ENCODE peak calls at places on chromosomes 4 and X, in six cellular contexts. Z is endodermal cell, T is H7, I is AG04450, A is aorta, N is body of pancreas. S is an unnamed sample. For H3K27me3, the result is how much of the 10 kb centered on the place peaks cover.

GRCh38 chr4:167101035-167101434 is 133.3 kb downstream of the SPOCK3 start:
- DNase-seq in N (no peak), I (no peak), Z (no peak), T (no peak), A (no peak), S (no peak)

GRCh38 chr4:149065753-149066152 is 623.5 kb upstream of the NR3C2 start:
- DNase-seq in Z (peak), I (no peak), N (no peak), A (no peak), T (no peak), S (no peak)

GRCh38 chrX:49184294-49185061 is 1.7 kb downstream of the PRICKLE3 start:
- DNase-seq in I (no peak), N (peak), T (peak), A (peak), Z (peak), S (peak)

GRCh38 chr4:61837395-61837794 is 637.3 kb downstream of the ADGRL3 start:
- DNase-seq in A (no peak), Z (no peak), I (no peak), N (no peak), T (no peak), S (no peak)

GRCh38 chr4:25484243-25484721 is 107.2 kb downstream of the ANAPC4 start:
- DNase-seq in I (no peak), A (no peak), T (no peak), N (no peak), Z (no peak), S (no peak)

GRCh38 chr4:76611611-76612010 is 176.6 kb downstream of the SHROOM3 start:
- DNase-seq in I (no peak), Z (no peak), N (peak), T (no peak), A (no peak), S (no peak)

GRCh38 chr4:109211671-109212070 is 90.8 kb downstream of the COL25A1 start:
- DNase-seq in Z (no peak), N (no peak), T (no peak), I (no peak), A (no peak), S (no peak)

GRCh38 chrX:19660604-19661003 is 145.3 kb upstream of the MAP3K15 start:
- DNase-seq in T (no peak), Z (no peak), I (no peak), N (no peak), A (no peak), S (no peak)

DNA sequence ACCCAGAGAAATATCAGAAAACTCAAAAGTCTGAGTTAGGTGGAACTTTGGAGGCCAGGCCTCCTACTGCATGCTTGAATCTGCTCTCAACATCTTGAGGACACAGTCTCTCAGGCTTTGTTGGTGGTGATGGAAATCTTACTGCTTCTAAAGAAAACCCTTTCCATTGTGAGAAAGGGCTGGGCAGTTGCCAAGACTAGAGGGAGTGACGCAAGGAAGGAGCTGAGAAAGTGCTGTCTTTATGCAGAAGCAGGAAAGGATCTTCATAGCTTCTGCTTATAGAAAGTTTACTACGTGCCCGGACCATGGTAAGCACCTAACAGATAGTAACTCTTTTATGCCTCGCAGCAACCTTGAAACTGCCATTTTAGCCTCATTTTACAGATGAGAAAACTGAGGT is 2.4 kb upstream of the CRMP1 start:
- DNase-seq in T (no peak), A (no peak), N (no peak), Z (no peak), I (no peak), S (no peak)
- H3K27me3 ChIP-seq in T (under half), A (under half), N (under half), Z (half or more), I (half or more), S (under half)

GRCh38 chr4:54659213-54660144 is 1.7 kb downstream of the KIT start:
- DNase-seq in Z (peak), I (no peak), T (peak), N (peak), A (no peak), S (no peak)
- H3K27me3 ChIP-seq in Z (under half), I (under half), T (under half), N (under half), A (under half), S (half or more)

GRCh38 chr4:136457577-136457976 is 1074.7 kb downstream of the PCDH18 start:
- DNase-seq in T (no peak), Z (no peak), N (no peak), I (no peak), A (no peak), S (no peak)

GRCh38 chr4:136458326-136458725 is 1074.0 kb downstream of the PCDH18 start:
- DNase-seq in Z (no peak), N (no peak), T (no peak), I (no peak), A (no peak), S (no peak)

GRCh38 chr4:136457004-136457403 is 1075.3 kb downstream of the PCDH18 start:
- DNase-seq in I (no peak), A (no peak), T (no peak), N (no peak), Z (no peak), S (no peak)

GRCh38 chr4:136463941-136464340 is 1068.4 kb downstream of the PCDH18 start:
- DNase-seq in I (no peak), T (no peak), A (no peak), Z (no peak), N (no peak), S (no peak)

DNA sequence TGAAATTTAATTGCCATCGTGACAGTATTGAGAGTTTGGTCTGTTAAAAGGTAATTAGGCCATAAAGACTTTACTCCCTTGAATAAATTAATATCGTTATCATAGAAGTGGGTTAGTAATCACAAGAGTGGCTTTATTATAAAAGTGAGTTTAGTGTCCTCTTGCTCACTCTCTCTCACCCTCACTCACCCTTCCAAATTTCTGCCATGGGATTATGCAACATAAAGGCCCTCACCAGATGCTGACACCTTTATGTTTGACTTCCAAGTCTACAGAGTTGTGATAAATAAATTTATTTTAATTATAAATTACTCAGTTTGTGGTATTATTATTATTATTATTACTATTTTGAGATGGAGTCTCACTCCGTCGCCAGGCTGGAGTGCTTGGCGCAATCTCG is 1070.8 kb downstream of the PCDH18 start:
- DNase-seq in T (no peak), I (no peak), N (no peak), Z (no peak), A (no peak), S (no peak)
- H3K27me3 ChIP-seq in T (under half), I (under half), N (under half), Z (under half), A (under half), S (under half)

DNA sequence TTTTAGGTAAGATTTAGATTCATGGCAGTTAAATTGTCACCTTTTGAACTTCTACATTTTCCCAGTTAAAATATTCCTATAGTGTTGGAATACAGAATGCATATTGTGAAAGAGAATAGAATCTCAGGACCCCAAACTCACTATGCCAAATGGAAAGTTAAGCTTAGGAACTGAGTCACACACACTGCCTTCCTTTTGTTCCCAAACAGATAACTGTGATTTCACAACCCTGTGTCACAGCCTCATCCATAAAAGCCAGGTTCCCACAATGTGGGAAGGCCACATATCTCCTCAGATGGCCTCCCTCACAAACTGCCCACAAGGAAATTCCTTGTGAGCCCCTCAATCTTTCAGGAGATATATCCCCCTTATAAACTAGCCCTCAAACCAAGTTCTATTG is 94.7 kb upstream of the HPF1 start:
- DNase-seq in I (no peak), T (no peak), Z (no peak), N (no peak), A (no peak), S (no peak)
- H3K27me3 ChIP-seq in I (under half), T (under half), Z (under half), N (under half), A (under half), S (under half)

DNA sequence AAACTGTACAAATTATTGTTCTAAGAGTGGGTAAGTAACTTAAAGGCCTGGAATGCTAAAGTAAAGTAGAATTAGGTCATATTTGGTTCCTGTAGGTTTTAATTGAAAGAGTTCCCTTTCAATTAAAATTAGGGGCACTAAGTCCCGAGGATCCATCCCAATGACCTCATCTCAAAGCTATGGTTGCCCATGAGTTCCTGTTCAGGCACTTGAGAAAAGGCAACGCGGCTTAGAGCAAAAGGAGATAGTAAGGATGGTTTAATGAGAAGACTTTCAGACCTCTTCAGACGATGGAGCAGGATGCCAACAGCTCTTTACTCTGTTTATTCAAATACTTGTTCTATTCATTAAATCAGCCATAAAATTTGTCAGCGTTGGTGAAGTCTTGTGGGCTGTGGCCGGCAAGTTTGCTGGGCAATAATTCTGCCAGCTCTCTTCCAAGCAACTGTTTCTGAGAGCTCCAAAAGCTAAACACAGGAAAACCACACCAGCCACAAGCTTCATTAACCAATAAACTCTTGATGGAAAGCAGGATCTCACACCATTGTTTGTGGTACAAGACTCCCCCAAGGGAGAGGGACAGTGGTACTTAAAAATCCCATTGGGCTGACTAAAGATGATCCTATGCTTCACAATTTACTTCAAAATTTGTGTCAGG is 167.4 kb downstream of the COL4A6 start:
- DNase-seq in N (no peak), I (no peak), Z (no peak), A (no peak), T (no peak), S (peak)
- H3K27me3 ChIP-seq in N (under half), I (under half), Z (under half), A (under half), T (under half), S (under half)

GRCh38 chrX:70423937-70424336 is 823 bp downstream of the GDPD2 start:
- DNase-seq in A (no peak), T (no peak), Z (no peak), I (no peak), N (no peak), S (no peak)
- H3K27me3 ChIP-seq in A (under half), T (under half), Z (under half), I (under half), N (under half), S (under half)

DNA sequence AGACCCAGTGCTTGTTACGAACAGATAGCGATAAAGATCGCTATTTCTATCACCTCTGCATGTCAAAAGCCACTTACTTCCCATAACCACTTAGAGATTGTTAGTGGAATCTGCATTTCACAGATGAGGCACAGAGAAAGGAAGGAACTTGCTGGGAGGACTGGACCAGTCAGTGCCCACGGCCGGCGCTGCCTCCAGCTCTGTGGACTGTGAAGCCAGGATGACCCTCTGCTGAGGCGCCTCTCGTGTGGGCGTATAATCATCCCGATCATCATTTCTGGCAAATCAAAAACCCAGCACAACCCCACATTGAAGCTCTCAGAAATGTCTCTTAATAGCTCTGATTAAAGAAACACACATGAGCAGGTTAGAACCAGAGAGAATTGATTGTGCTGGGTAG is 61.5 kb upstream of the ADRA2C start:
- DNase-seq in N (no peak), T (no peak), Z (no peak), I (no peak), A (peak), S (no peak)
- H3K27me3 ChIP-seq in N (under half), T (under half), Z (under half), I (under half), A (under half), S (under half)

S was measured in sigmoid colon.